ENCODE peak calls at places on chromosomes 11 and 22, in four cellular contexts. One of them, this sample, is unnamed.

GRCh38 chr11:10651579-10652361 is 41.8 kb downstream of the IRAG1 start:
- DNase-seq in DND-41: no peak
- DNase-seq in activated naive CD8-positive, alpha-beta T cell treated with anti-CD3 and anti-CD28 coated beads, Interleukin-2, amount 50 U/mL, for 16 hours: no peak
- DNase-seq in EL: no peak
- DNase-seq in this sample: no peak

GRCh38 chr22:45131749-45132148 is 32.0 kb upstream of the NUP50 start:
- DNase-seq in DND-41: no peak
- DNase-seq in activated naive CD8-positive, alpha-beta T cell treated with anti-CD3 and anti-CD28 coated beads, Interleukin-2, amount 50 U/mL, for 16 hours: no peak
- DNase-seq in EL: no peak
- DNase-seq in this sample: no peak

GRCh38 chr11:69300124-69301032 is 6.4 kb downstream of the MYEOV start:
- DNase-seq in DND-41: no peak
- DNase-seq in activated naive CD8-positive, alpha-beta T cell treated with anti-CD3 and anti-CD28 coated beads, Interleukin-2, amount 50 U/mL, for 16 hours: no peak
- DNase-seq in EL: peak
- DNase-seq in this sample: peak

GRCh38 chr11:10155793-10156490 is 138.1 kb downstream of the SBF2 start:
- DNase-seq in DND-41: no peak
- DNase-seq in activated naive CD8-positive, alpha-beta T cell treated with anti-CD3 and anti-CD28 coated beads, Interleukin-2, amount 50 U/mL, for 16 hours: no peak
- DNase-seq in EL: no peak
- DNase-seq in this sample: no peak

GRCh38 chr11:43806976-43807375 is 73.7 kb upstream of the ALKBH3 start:
- DNase-seq in DND-41: no peak
- DNase-seq in activated naive CD8-positive, alpha-beta T cell treated with anti-CD3 and anti-CD28 coated beads, Interleukin-2, amount 50 U/mL, for 16 hours: no peak
- DNase-seq in EL: no peak
- DNase-seq in this sample: no peak

GRCh38 chr11:17921620-17922473 is 91.0 kb downstream of the SERGEF start:
- DNase-seq in DND-41: no peak
- DNase-seq in activated naive CD8-positive, alpha-beta T cell treated with anti-CD3 and anti-CD28 coated beads, Interleukin-2, amount 50 U/mL, for 16 hours: no peak
- DNase-seq in EL: no peak
- DNase-seq in this sample: peak

GRCh38 chr22:23501708-23502107 is 78.4 kb downstream of the IGLL1 start:
- DNase-seq in DND-41: no peak
- DNase-seq in activated naive CD8-positive, alpha-beta T cell treated with anti-CD3 and anti-CD28 coated beads, Interleukin-2, amount 50 U/mL, for 16 hours: no peak
- DNase-seq in EL: no peak
- DNase-seq in this sample: no peak

GRCh38 chr11:20723366-20723765 is 54.0 kb downstream of the NELL1 start:
- DNase-seq in DND-41: no peak
- DNase-seq in activated naive CD8-positive, alpha-beta T cell treated with anti-CD3 and anti-CD28 coated beads, Interleukin-2, amount 50 U/mL, for 16 hours: no peak
- DNase-seq in EL: no peak
- DNase-seq in this sample: no peak

GRCh38 chr11:87421422-87421821 is 383.7 kb downstream of the TMEM135 start:
- DNase-seq in DND-41: peak
- DNase-seq in activated naive CD8-positive, alpha-beta T cell treated with anti-CD3 and anti-CD28 coated beads, Interleukin-2, amount 50 U/mL, for 16 hours: no peak
- DNase-seq in EL: peak
- DNase-seq in this sample: peak

GRCh38 chr11:133978816-133979215 is 22.0 kb upstream of the IGSF9B start:
- DNase-seq in DND-41: no peak
- DNase-seq in activated naive CD8-positive, alpha-beta T cell treated with anti-CD3 and anti-CD28 coated beads, Interleukin-2, amount 50 U/mL, for 16 hours: no peak
- DNase-seq in EL: peak
- DNase-seq in this sample: no peak

GRCh38 chr11:36385121-36385530 is 89.0 kb downstream of the PRR5L start:
- DNase-seq in DND-41: no peak
- DNase-seq in activated naive CD8-positive, alpha-beta T cell treated with anti-CD3 and anti-CD28 coated beads, Interleukin-2, amount 50 U/mL, for 16 hours: no peak
- DNase-seq in EL: no peak
- DNase-seq in this sample: peak

GRCh38 chr11:31150841-31151240 is 218.7 kb downstream of the DCDC1 start:
- DNase-seq in DND-41: no peak
- DNase-seq in activated naive CD8-positive, alpha-beta T cell treated with anti-CD3 and anti-CD28 coated beads, Interleukin-2, amount 50 U/mL, for 16 hours: no peak
- DNase-seq in EL: no peak
- DNase-seq in this sample: no peak

GRCh38 chr11:100003985-100004384 is 683.1 kb upstream of the ARHGAP42 start:
- DNase-seq in DND-41: no peak
- DNase-seq in activated naive CD8-positive, alpha-beta T cell treated with anti-CD3 and anti-CD28 coated beads, Interleukin-2, amount 50 U/mL, for 16 hours: no peak
- DNase-seq in EL: no peak
- DNase-seq in this sample: no peak

GRCh38 chr11:117933475-117933874 is 4.3 kb upstream of the TMPRSS13 start:
- DNase-seq in DND-41: no peak
- DNase-seq in activated naive CD8-positive, alpha-beta T cell treated with anti-CD3 and anti-CD28 coated beads, Interleukin-2, amount 50 U/mL, for 16 hours: no peak
- DNase-seq in EL: no peak
- DNase-seq in this sample: no peak

GRCh38 chr11:70790671-70791300 is 392.5 kb downstream of the CTTN start:
- DNase-seq in DND-41: no peak
- DNase-seq in activated naive CD8-positive, alpha-beta T cell treated with anti-CD3 and anti-CD28 coated beads, Interleukin-2, amount 50 U/mL, for 16 hours: no peak
- DNase-seq in EL: no peak
- DNase-seq in this sample: no peak

GRCh38 chr11:24748261-24748660 is 251.4 kb downstream of the LUZP2 start:
- DNase-seq in DND-41: peak
- DNase-seq in activated naive CD8-positive, alpha-beta T cell treated with anti-CD3 and anti-CD28 coated beads, Interleukin-2, amount 50 U/mL, for 16 hours: no peak
- DNase-seq in EL: no peak
- DNase-seq in this sample: no peak

GRCh38 chr11:24496728-24497396 is at the start of gene LUZP2:
- DNase-seq in DND-41: no peak
- DNase-seq in activated naive CD8-positive, alpha-beta T cell treated with anti-CD3 and anti-CD28 coated beads, Interleukin-2, amount 50 U/mL, for 16 hours: no peak
- DNase-seq in EL: peak
- DNase-seq in this sample: peak

GRCh38 chr11:46361283-46362145 is 14.3 kb downstream of the DGKZ start:
- DNase-seq in DND-41: peak
- DNase-seq in activated naive CD8-positive, alpha-beta T cell treated with anti-CD3 and anti-CD28 coated beads, Interleukin-2, amount 50 U/mL, for 16 hours: no peak
- DNase-seq in EL: peak
- DNase-seq in this sample: peak

GRCh38 chr22:46069518-46070214 is 80.7 kb upstream of the PPARA start:
- DNase-seq in DND-41: peak
- DNase-seq in activated naive CD8-positive, alpha-beta T cell treated with anti-CD3 and anti-CD28 coated beads, Interleukin-2, amount 50 U/mL, for 16 hours: no peak
- DNase-seq in EL: peak
- DNase-seq in this sample: peak

GRCh38 chr11:114243461-114244372 is 52.5 kb upstream of the NNMT start:
- DNase-seq in DND-41: no peak
- DNase-seq in activated naive CD8-positive, alpha-beta T cell treated with anti-CD3 and anti-CD28 coated beads, Interleukin-2, amount 50 U/mL, for 16 hours: no peak
- DNase-seq in EL: no peak
- DNase-seq in this sample: no peak

GRCh38 chr22:27531782-27532530 is 269.6 kb downstream of the MN1 start:
- DNase-seq in DND-41: no peak
- DNase-seq in activated naive CD8-positive, alpha-beta T cell treated with anti-CD3 and anti-CD28 coated beads, Interleukin-2, amount 50 U/mL, for 16 hours: no peak
- DNase-seq in EL: peak
- DNase-seq in this sample: peak

GRCh38 chr11:12147827-12148226 is 37.4 kb downstream of the MICAL2 start:
- DNase-seq in DND-41: no peak
- DNase-seq in activated naive CD8-positive, alpha-beta T cell treated with anti-CD3 and anti-CD28 coated beads, Interleukin-2, amount 50 U/mL, for 16 hours: no peak
- DNase-seq in EL: no peak
- DNase-seq in this sample: no peak

GRCh38 chr22:19854778-19855503 is at the start of the genes GNB1L and RTL10:
- DNase-seq in DND-41: peak
- DNase-seq in activated naive CD8-positive, alpha-beta T cell treated with anti-CD3 and anti-CD28 coated beads, Interleukin-2, amount 50 U/mL, for 16 hours: peak
- DNase-seq in EL: peak
- DNase-seq in this sample: peak

GRCh38 chr11:15208570-15209222 is 94.0 kb downstream of the INSC start:
- DNase-seq in DND-41: peak
- DNase-seq in activated naive CD8-positive, alpha-beta T cell treated with anti-CD3 and anti-CD28 coated beads, Interleukin-2, amount 50 U/mL, for 16 hours: peak
- DNase-seq in EL: peak
- DNase-seq in this sample: peak